ENCODE peak calls at places on chromosomes 16 and 17, in five cellular contexts. B is B cell; L is left cardiac atrium; W is stimulated activated CD4-positive, alpha-beta T cell treated with anti-CD3 and anti-CD28 coated beads, Interleukin-4, amount 100 ng/mL, for 48 hours; A is activated naive CD4-positive, alpha-beta T cell. C is an unnamed sample.
A peak's percentile ranks its signal among the peaks of the same experiment; 100 is the strongest.

GRCh38 chr16:57372372-57373116 is at the start of gene CX3CL1:
- DNase-seq in A (no peak), W (no peak), B (no peak), L (peak; percentile 77), C (peak; percentile 55)

GRCh38 chr16:4328580-4329353 is 12.9 kb downstream of the GLIS2 start:
- DNase-seq in B (no peak), W (no peak), L (peak; percentile 67), A (no peak), C (no peak)

GRCh38 chr17:78677303-78678219 is 100.4 kb upstream of the DNAH17 start:
- DNase-seq in W (no peak), B (no peak), L (no peak), A (no peak), C (no peak)

GRCh38 chr17:33501185-33501584 is 208.1 kb upstream of the ASIC2 start:
- DNase-seq in L (no peak), A (no peak), W (no peak), B (no peak), C (no peak)

GRCh38 chr17:10059684-10060211 is 138.7 kb downstream of the GAS7 start:
- DNase-seq in W (no peak), B (no peak), L (peak; percentile 59), A (no peak), C (no peak)

GRCh38 chr17:74922694-74923537 is at the start of gene USH1G:
- DNase-seq in A (no peak), B (peak; percentile 76), L (no peak), W (no peak), C (no peak)

GRCh38 chr17:39244016-39244599 is 18.4 kb upstream of the STAC2 start:
- DNase-seq in B (peak; percentile 32), A (no peak), W (no peak), L (no peak), C (no peak)

GRCh38 chr17:1643293-1643998 is 2.1 kb downstream of the SCARF1 start:
- DNase-seq in A (peak; percentile 41), B (peak; percentile 87), W (peak; percentile 34), L (no peak), C (no peak)

GRCh38 chr16:88923926-88924833 is 52.8 kb downstream of the CBFA2T3 start:
- DNase-seq in L (no peak), B (no peak), A (no peak), W (no peak), C (no peak)

C was measured in endothelial cell of umbilical vein.